ENCODE peak calls at places on chromosome 2, in seven cellular contexts. M is NCI-H1092 treated with DMSO at 0.1 percent for 48 hours; U is K562; A is iPS DF 19.7; Z is GM23338; Q is activated CD4-positive, alpha-beta T cell treated with anti-CD3 and anti-CD28 coated beads for 24 hours; R is GM12892. G is an unnamed sample.
A peak's percentile ranks its signal among the peaks of the same experiment; 100 is the strongest.

GRCh38 chr2:3633089-3633981 is 24.7 kb upstream of the ALLC start:
- DNase-seq in Q (no peak), Z (no peak), R (no peak), M (no peak), U (no peak), A (no peak), G (peak; percentile 33)

GRCh38 chr2:33321236-33321731 is 155.2 kb upstream of the RASGRP3 start:
- DNase-seq in M (no peak), U (no peak), Z (no peak), Q (no peak), R (no peak), A (no peak), G (no peak)

GRCh38 chr2:127106457-127106997 is 427 bp downstream of the BIN1 start:
- DNase-seq in Z (peak; percentile 64), Q (no peak), U (no peak), A (no peak), R (peak; percentile 42), M (no peak), G (no peak)

GRCh38 chr2:234548720-234549420 is 52.0 kb upstream of the ARL4C start:
- DNase-seq in A (no peak), Q (no peak), M (no peak), R (no peak), U (no peak), Z (peak; percentile 84), G (peak; percentile 83)

GRCh38 chr2:73982140-73982617 is 2.5 kb upstream of the TET3 start:
- DNase-seq in R (no peak), Q (no peak), A (no peak), U (no peak), Z (no peak), M (no peak), G (no peak)

GRCh38 chr2:32997714-32998113 is 51.0 kb downstream of the LTBP1 start:
- DNase-seq in U (no peak), Q (no peak), M (no peak), R (no peak), Z (no peak), A (no peak), G (no peak)

GRCh38 chr2:218000137-218000536 is 2.7 kb downstream of the TNS1 start:
- DNase-seq in U (no peak), M (no peak), Z (no peak), R (no peak), A (no peak), Q (no peak), G (no peak)

GRCh38 chr2:211745295-211746097 is 793.1 kb downstream of the ERBB4 start:
- DNase-seq in M (peak; percentile 64), Z (peak; percentile 84), R (peak; percentile 13), Q (no peak), U (peak; percentile 27), A (peak; percentile 20), G (peak; percentile 50)

GRCh38 chr2:28185153-28185552 is 207.5 kb upstream of the FOSL2 start:
- DNase-seq in Q (no peak), Z (no peak), A (no peak), R (no peak), U (no peak), M (no peak), G (no peak)

GRCh38 chr2:139353874-139354273 is 573.7 kb upstream of the NXPH2 start:
- DNase-seq in R (no peak), Q (no peak), U (no peak), Z (peak; percentile 5), M (no peak), A (no peak), G (no peak)

GRCh38 chr2:179106342-179107178 is 56.6 kb upstream of the CCDC141 start:
- DNase-seq in U (no peak), Z (no peak), R (no peak), Q (no peak), A (no peak), M (peak; percentile 21), G (no peak)

GRCh38 chr2:3198119-3198518 is 179.5 kb downstream of the EIPR1 start:
- DNase-seq in A (peak; percentile 52), M (no peak), Z (peak; percentile 85), Q (no peak), U (no peak), R (no peak), G (peak; percentile 88)

GRCh38 chr2:164203131-164203530 is 418.2 kb downstream of the GRB14 start:
- DNase-seq in M (no peak), A (no peak), U (no peak), R (no peak), Q (no peak), Z (no peak), G (no peak)

GRCh38 chr2:179460530-179460929 is 195.9 kb upstream of the SESTD1 start:
- DNase-seq in R (no peak), A (no peak), Z (no peak), Q (no peak), U (no peak), M (no peak), G (no peak)

GRCh38 chr2:23637011-23637778 is 252.2 kb downstream of the KLHL29 start:
- DNase-seq in A (no peak), Z (no peak), U (no peak), M (no peak), R (no peak), Q (no peak), G (no peak)

GRCh38 chr2:192190474-192190873 is 4.3 kb downstream of the TMEFF2 start:
- DNase-seq in R (no peak), M (no peak), A (no peak), Z (no peak), U (no peak), Q (no peak), G (no peak)

GRCh38 chr2:111121028-111121872 is 536 bp downstream of the BCL2L11 start:
- DNase-seq in R (no peak), Q (peak; percentile 33), U (peak; percentile 51), M (peak; percentile 68), Z (peak; percentile 60), A (no peak), G (peak; percentile 72)

GRCh38 chr2:116023026-116023425 is 1580.6 kb downstream of the DPP10 start:
- DNase-seq in Z (peak; percentile 19), R (no peak), U (no peak), Q (no peak), A (no peak), M (no peak), G (no peak)

GRCh38 chr2:222127660-222128059 is 171.1 kb downstream of the PAX3 start:
- DNase-seq in A (no peak), Z (no peak), M (no peak), Q (no peak), R (no peak), U (no peak), G (no peak)

GRCh38 chr2:72095364-72095763 is 52.3 kb downstream of the CYP26B1 start:
- DNase-seq in A (no peak), M (no peak), Q (no peak), Z (no peak), U (no peak), R (no peak), G (no peak)

GRCh38 chr2:108139521-108139920 is 100.2 kb upstream of the SULT1C3 start:
- DNase-seq in R (no peak), Z (peak; percentile 74), Q (no peak), U (no peak), A (peak; percentile 12), M (no peak), G (no peak)